ENCODE peak calls at places on chromosome 14, in seven cellular contexts. L is activated CD4-positive, alpha-beta T cell treated with anti-CD3 and anti-CD28 coated beads, Interleukin-2, amount 50 U/mL, for 1 hour; P is head of caudate nucleus; G is B cell; V is A549; Y is activated T-cell treated with anti-CD3 and anti-CD28 coated beads for 4 hours; F is CD8-positive, alpha-beta T cell. Z is an unnamed sample.

GRCh38 chr14:104085032-104085888 is at the start of gene ASPG:
- DNase-seq in P (no peak), V (peak), F (no peak), L (no peak), G (no peak), Y (peak), Z (no peak)

GRCh38 chr14:45015133-45015532 is 53.1 kb downstream of the TOGARAM1 start:
- DNase-seq in Y (no peak), L (no peak), G (no peak), F (no peak), V (no peak), P (no peak), Z (no peak)

GRCh38 chr14:41280745-41281144 is 325.9 kb upstream of the LRFN5 start:
- DNase-seq in P (no peak), V (no peak), L (no peak), G (no peak), F (no peak), Y (no peak), Z (no peak)

GRCh38 chr14:104465482-104466390 is 113.8 kb upstream of the C14orf180 start:
- DNase-seq in F (no peak), P (no peak), L (no peak), Y (no peak), G (no peak), V (no peak), Z (no peak)

GRCh38 chr14:83419420-83419819 is 1885.8 kb upstream of the SEL1L start:
- DNase-seq in F (no peak), L (no peak), V (no peak), G (no peak), Y (no peak), P (no peak), Z (peak)

GRCh38 chr14:29861996-29862395 is 65.7 kb downstream of the PRKD1 start:
- DNase-seq in P (no peak), F (no peak), V (no peak), Y (no peak), L (no peak), G (no peak), Z (no peak)

GRCh38 chr14:76998777-76999366 is 29.6 kb downstream of the IRF2BPL start:
- DNase-seq in G (no peak), L (no peak), F (no peak), Y (no peak), P (no peak), V (no peak), Z (no peak)

GRCh38 chr14:32343926-32344430 is 14.9 kb downstream of the AKAP6 start:
- DNase-seq in F (no peak), G (no peak), V (no peak), L (no peak), Y (no peak), P (no peak), Z (no peak)

GRCh38 chr14:91173867-91174266 is 60.0 kb downstream of the DGLUCY start:
- DNase-seq in F (no peak), L (no peak), Y (no peak), V (no peak), P (no peak), G (no peak), Z (no peak)

GRCh38 chr14:97058071-97058470 is 260.9 kb downstream of the VRK1 start:
- DNase-seq in G (no peak), Y (no peak), P (no peak), L (no peak), F (no peak), V (no peak), Z (no peak)

Z was measured in NCI-H1105.